ENCODE peak calls at places on chromosome 7, in eight cellular contexts. Y is left ventricle myocardium inferior, D is GM13977, H is astrocyte of the spinal cord, W is psoas muscle, Q is MM.1S, B is Peyer's patch, G is MCF 10A. E is an unnamed sample.

GRCh38 chr7:70032673-70033072 is 434.4 kb downstream of the AUTS2 start:
- DNase-seq in W (no peak), Q (no peak), B (no peak), G (no peak), D (no peak), H (no peak), Y (no peak), E (no peak)

GRCh38 chr7:42959549-42959948 is 27.4 kb downstream of the MRPL32 start:
- DNase-seq in W (no peak), H (no peak), D (no peak), G (no peak), Q (no peak), B (no peak), Y (no peak), E (no peak)

GRCh38 chr7:5690931-5691461 is 90.5 kb downstream of the RNF216 start:
- DNase-seq in G (no peak), B (no peak), D (no peak), Y (peak; percentile 68), Q (no peak), W (peak; percentile 57), H (peak; percentile 22), E (no peak)

GRCh38 chr7:15313361-15313760 is 248.5 kb downstream of the AGMO start:
- DNase-seq in W (no peak), H (no peak), Y (no peak), D (no peak), B (no peak), Q (no peak), G (no peak), E (no peak)

GRCh38 chr7:22651534-22652243 is 75.3 kb upstream of the IL6 start:
- DNase-seq in W (no peak), B (no peak), Q (no peak), G (peak; percentile 58), D (no peak), Y (no peak), H (peak; percentile 84), E (no peak)

GRCh38 chr7:35185908-35186731 is 67.8 kb downstream of the TBX20 start:
- DNase-seq in H (peak; percentile 56), W (peak; percentile 13), Y (peak; percentile 58), G (no peak), B (no peak), D (peak; percentile 1), Q (no peak), E (peak; percentile 30)

GRCh38 chr7:379456-380225 is 89.7 kb downstream of the FOXL3 start:
- DNase-seq in H (no peak), G (no peak), Q (no peak), W (no peak), D (peak; percentile 34), Y (no peak), B (peak; percentile 51), E (no peak)

GRCh38 chr7:94231333-94231732 is 163.4 kb upstream of the COL1A2 start:
- DNase-seq in B (no peak), G (no peak), H (no peak), Q (no peak), D (no peak), W (no peak), Y (no peak), E (no peak)

GRCh38 chr7:129557686-129558481 is 53.6 kb upstream of the NRF1 start:
- DNase-seq in B (no peak), G (no peak), Q (no peak), Y (no peak), D (no peak), H (no peak), W (no peak), E (no peak)

GRCh38 chr7:40782836-40783235 is 648.0 kb downstream of the SUGCT start:
- DNase-seq in G (no peak), D (no peak), Y (no peak), B (no peak), Q (no peak), W (no peak), H (peak; percentile 16), E (no peak)

GRCh38 chr7:76037310-76037709 is 10.5 kb downstream of the STYXL1 start:
- DNase-seq in W (peak; percentile 75), G (peak; percentile 65), D (no peak), B (no peak), Y (no peak), Q (no peak), H (peak; percentile 29), E (no peak)

GRCh38 chr7:39753823-39754325 is 130.5 kb downstream of the RALA start:
- DNase-seq in Y (no peak), B (no peak), G (no peak), Q (no peak), D (no peak), H (no peak), W (no peak), E (no peak)

GRCh38 chr7:39758234-39758970 is 135.0 kb downstream of the RALA start:
- DNase-seq in D (no peak), G (no peak), W (no peak), H (no peak), B (no peak), Q (no peak), Y (peak; percentile 55), E (no peak)

GRCh38 chr7:39757604-39758003 is 134.2 kb downstream of the RALA start:
- DNase-seq in B (no peak), G (no peak), D (no peak), W (no peak), Y (no peak), H (no peak), Q (no peak), E (no peak)

GRCh38 chr7:39750253-39750994 is 127.1 kb downstream of the RALA start:
- DNase-seq in W (no peak), H (no peak), D (no peak), Q (no peak), Y (no peak), B (no peak), G (no peak), E (no peak)

GRCh38 chr7:39754326-39755120 is 131.2 kb downstream of the RALA start:
- DNase-seq in G (no peak), W (no peak), B (no peak), Y (no peak), D (no peak), H (peak; percentile 66), Q (no peak), E (no peak)
- TF ChIP-seq CTCF in G (no peak), W (no peak), B (no peak), Y (no peak), D (no peak), H (no peak), Q (no peak), E (no peak)

DNA sequence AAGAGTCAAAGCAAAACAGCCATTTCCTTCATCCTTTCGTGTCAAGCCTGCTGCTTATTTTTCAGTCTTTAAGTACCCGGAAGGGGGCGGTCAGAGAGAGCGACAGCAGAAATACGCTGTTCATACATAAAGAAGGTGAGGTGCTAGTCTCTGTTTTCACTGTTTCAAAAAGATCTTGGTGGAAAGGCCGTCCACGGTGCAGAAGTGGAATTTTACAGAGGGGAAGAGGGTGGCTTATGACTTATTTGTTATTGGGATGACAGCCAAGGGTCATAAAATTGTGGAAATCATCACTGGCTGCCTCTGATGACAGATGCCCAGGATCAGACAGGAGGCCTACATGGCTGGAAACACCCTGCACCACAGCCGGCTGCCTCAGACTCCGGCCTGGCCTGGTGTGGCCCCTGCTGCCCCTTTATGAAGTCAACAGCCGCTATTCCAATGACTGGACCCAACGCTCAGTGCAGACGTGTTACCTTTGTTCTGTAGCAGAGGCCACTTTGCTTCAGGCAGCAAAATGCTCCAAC is 57.0 kb downstream of the HIPK2 start:
- DNase-seq in B (peak; percentile 62), Y (no peak), G (peak; percentile 68), Q (no peak), D (no peak), H (peak; percentile 56), W (no peak), E (peak; percentile 25)
- TF ChIP-seq CTCF in B (no peak), Y (no peak), G (no peak), Q (no peak), D (no peak), H (no peak), W (no peak), E (no peak)

GRCh38 chr7:77935652-77936348 is 137.2 kb downstream of the PHTF2 start:
- DNase-seq in W (no peak), H (no peak), G (no peak), D (no peak), Y (no peak), Q (no peak), B (no peak), E (no peak)
- TF ChIP-seq CTCF in W (peak; percentile 14), H (no peak), G (peak; percentile 46), D (peak; percentile 28), Y (peak; percentile 37), Q (peak; percentile 15), B (no peak), E (peak; percentile 69)

GRCh38 chr7:98879989-98880337 is 1.6 kb downstream of the TRRAP start:
- DNase-seq in Y (no peak), B (no peak), G (no peak), W (no peak), H (no peak), D (no peak), Q (no peak), E (no peak)
- TF ChIP-seq CTCF in Y (no peak), B (no peak), G (no peak), W (no peak), H (no peak), D (no peak), Q (no peak), E (no peak)

GRCh38 chr7:37342665-37343471 is 105.8 kb downstream of the ELMO1 start:
- DNase-seq in D (no peak), G (no peak), W (no peak), H (no peak), Q (peak; percentile 82), B (peak; percentile 86), Y (no peak), E (peak; percentile 86)
- TF ChIP-seq CTCF in D (peak; percentile 33), G (no peak), W (no peak), H (no peak), Q (peak; percentile 54), B (peak; percentile 4), Y (no peak), E (no peak)

GRCh38 chr7:105521027-105521730 is 892 bp downstream of the PUS7 start:
- DNase-seq in D (peak; percentile 66), B (peak; percentile 72), Q (peak; percentile 59), W (peak; percentile 68), H (peak; percentile 51), Y (peak; percentile 67), G (peak; percentile 60), E (peak; percentile 65)

GRCh38 chr7:105519353-105519752 is 2.7 kb downstream of the PUS7 start:
- DNase-seq in Q (no peak), Y (no peak), D (no peak), G (no peak), H (no peak), W (no peak), B (no peak), E (no peak)

GRCh38 chr7:105524840-105525239 is 2.8 kb upstream of the PUS7 start:
- DNase-seq in Y (no peak), G (no peak), D (no peak), H (no peak), W (no peak), B (no peak), Q (no peak), E (no peak)

GRCh38 chr7:105521731-105522458 is at the start of gene PUS7:
- DNase-seq in W (peak; percentile 92), B (peak; percentile 94), H (peak; percentile 91), Q (peak; percentile 91), D (peak; percentile 97), G (peak; percentile 87), Y (peak; percentile 91), E (peak; percentile 90)
- TF ChIP-seq CTCF in W (no peak), B (peak; percentile 16), H (no peak), Q (no peak), D (no peak), G (no peak), Y (no peak), E (no peak)

GRCh38 chr7:116162992-116163391 is 47.3 kb upstream of the TES start:
- DNase-seq in Y (no peak), G (no peak), H (no peak), D (no peak), W (no peak), Q (no peak), B (no peak), E (no peak)
- TF ChIP-seq CTCF in Y (no peak), G (no peak), H (no peak), D (peak; percentile 29), W (no peak), Q (peak; percentile 41), B (no peak), E (no peak)